ENCODE peak calls at places on chromosomes 16 and 17, in eight cellular contexts. One of them, this sample, is unnamed.

GRCh38 chr16:56620311-56620897 is 5.2 kb upstream of the MT1E start:
- DNase-seq in CD8-positive, alpha-beta T cell: no peak
- DNase-seq in SW480: no peak
- DNase-seq in nephron progenitor cell: no peak
- DNase-seq in activated gamma-delta T cell treated with Interleukin-2 at 50 U/mL for 16 hours: no peak
- DNase-seq in astrocyte of the cerebellum: no peak
- DNase-seq in stimulated activated CD8-positive, alpha-beta memory T cell treated with anti-CD3 and anti-CD28 coated beads, Interleukin-4, amount 100 ng/mL, for 48 hours: no peak
- DNase-seq in Daoy: no peak
- DNase-seq in this sample: no peak

GRCh38 chr16:67399749-67400704 is 6.7 kb upstream of the TPPP3 start:
- DNase-seq in SW480: no peak
- DNase-seq in CD8-positive, alpha-beta T cell: no peak
- DNase-seq in nephron progenitor cell: no peak
- DNase-seq in astrocyte of the cerebellum: no peak
- DNase-seq in activated gamma-delta T cell treated with Interleukin-2 at 50 U/mL for 16 hours: no peak
- DNase-seq in Daoy: no peak
- DNase-seq in stimulated activated CD8-positive, alpha-beta memory T cell treated with anti-CD3 and anti-CD28 coated beads, Interleukin-4, amount 100 ng/mL, for 48 hours: no peak
- DNase-seq in this sample: no peak

GRCh38 chr16:57720142-57720575 is 15.4 kb upstream of the KATNB1 start:
- DNase-seq in astrocyte of the cerebellum: peak; percentile 3
- DNase-seq in nephron progenitor cell: peak; percentile 56
- DNase-seq in SW480: peak; percentile 38
- DNase-seq in activated gamma-delta T cell treated with Interleukin-2 at 50 U/mL for 16 hours: peak; percentile 40
- DNase-seq in Daoy: peak; percentile 50
- DNase-seq in CD8-positive, alpha-beta T cell: no peak
- DNase-seq in stimulated activated CD8-positive, alpha-beta memory T cell treated with anti-CD3 and anti-CD28 coated beads, Interleukin-4, amount 100 ng/mL, for 48 hours: peak; percentile 68
- DNase-seq in this sample: peak; percentile 69

GRCh38 chr17:21282231-21282630 is 2.3 kb upstream of the MAP2K3 start:
- DNase-seq in CD8-positive, alpha-beta T cell: no peak
- DNase-seq in stimulated activated CD8-positive, alpha-beta memory T cell treated with anti-CD3 and anti-CD28 coated beads, Interleukin-4, amount 100 ng/mL, for 48 hours: no peak
- DNase-seq in activated gamma-delta T cell treated with Interleukin-2 at 50 U/mL for 16 hours: no peak
- DNase-seq in nephron progenitor cell: no peak
- DNase-seq in astrocyte of the cerebellum: peak; percentile 86
- DNase-seq in Daoy: peak; percentile 95
- DNase-seq in SW480: peak; percentile 67
- DNase-seq in this sample: no peak

GRCh38 chr17:42679001-42679491 is 2.3 kb upstream of the PLEKHH3 start:
- DNase-seq in stimulated activated CD8-positive, alpha-beta memory T cell treated with anti-CD3 and anti-CD28 coated beads, Interleukin-4, amount 100 ng/mL, for 48 hours: peak; percentile 59
- DNase-seq in CD8-positive, alpha-beta T cell: no peak
- DNase-seq in astrocyte of the cerebellum: no peak
- DNase-seq in activated gamma-delta T cell treated with Interleukin-2 at 50 U/mL for 16 hours: no peak
- DNase-seq in SW480: peak; percentile 74
- DNase-seq in nephron progenitor cell: no peak
- DNase-seq in Daoy: peak; percentile 49
- DNase-seq in this sample: peak; percentile 36

GRCh38 chr17:10741416-10742140 is 11.8 kb upstream of the TMEM220 start:
- DNase-seq in SW480: no peak
- DNase-seq in stimulated activated CD8-positive, alpha-beta memory T cell treated with anti-CD3 and anti-CD28 coated beads, Interleukin-4, amount 100 ng/mL, for 48 hours: no peak
- DNase-seq in Daoy: no peak
- DNase-seq in nephron progenitor cell: no peak
- DNase-seq in activated gamma-delta T cell treated with Interleukin-2 at 50 U/mL for 16 hours: no peak
- DNase-seq in astrocyte of the cerebellum: no peak
- DNase-seq in CD8-positive, alpha-beta T cell: no peak
- DNase-seq in this sample: no peak

GRCh38 chr16:89435051-89435450 is 55.3 kb downstream of the ANKRD11 start:
- DNase-seq in Daoy: no peak
- DNase-seq in SW480: no peak
- DNase-seq in nephron progenitor cell: no peak
- DNase-seq in stimulated activated CD8-positive, alpha-beta memory T cell treated with anti-CD3 and anti-CD28 coated beads, Interleukin-4, amount 100 ng/mL, for 48 hours: no peak
- DNase-seq in CD8-positive, alpha-beta T cell: no peak
- DNase-seq in astrocyte of the cerebellum: no peak
- DNase-seq in activated gamma-delta T cell treated with Interleukin-2 at 50 U/mL for 16 hours: no peak
- DNase-seq in this sample: no peak

GRCh38 chr17:39197380-39198185 is at the start of gene CACNB1:
- DNase-seq in astrocyte of the cerebellum: no peak
- DNase-seq in nephron progenitor cell: peak; percentile 91
- DNase-seq in Daoy: peak; percentile 84
- DNase-seq in activated gamma-delta T cell treated with Interleukin-2 at 50 U/mL for 16 hours: peak; percentile 57
- DNase-seq in stimulated activated CD8-positive, alpha-beta memory T cell treated with anti-CD3 and anti-CD28 coated beads, Interleukin-4, amount 100 ng/mL, for 48 hours: peak; percentile 81
- DNase-seq in CD8-positive, alpha-beta T cell: peak; percentile 65
- DNase-seq in SW480: peak; percentile 76
- DNase-seq in this sample: peak; percentile 94

GRCh38 chr16:16025214-16025968 is 76.0 kb downstream of the ABCC1 start:
- DNase-seq in Daoy: peak; percentile 95
- DNase-seq in stimulated activated CD8-positive, alpha-beta memory T cell treated with anti-CD3 and anti-CD28 coated beads, Interleukin-4, amount 100 ng/mL, for 48 hours: peak; percentile 72
- DNase-seq in CD8-positive, alpha-beta T cell: peak; percentile 9
- DNase-seq in SW480: no peak
- DNase-seq in activated gamma-delta T cell treated with Interleukin-2 at 50 U/mL for 16 hours: peak; percentile 8
- DNase-seq in astrocyte of the cerebellum: peak; percentile 95
- DNase-seq in nephron progenitor cell: no peak
- DNase-seq in this sample: no peak

GRCh38 chr17:76188213-76189060 is 47.4 kb upstream of the FOXJ1 start:
- DNase-seq in stimulated activated CD8-positive, alpha-beta memory T cell treated with anti-CD3 and anti-CD28 coated beads, Interleukin-4, amount 100 ng/mL, for 48 hours: no peak
- DNase-seq in nephron progenitor cell: no peak
- DNase-seq in activated gamma-delta T cell treated with Interleukin-2 at 50 U/mL for 16 hours: no peak
- DNase-seq in Daoy: no peak
- DNase-seq in CD8-positive, alpha-beta T cell: no peak
- DNase-seq in SW480: no peak
- DNase-seq in astrocyte of the cerebellum: no peak
- DNase-seq in this sample: no peak

GRCh38 chr17:3039748-3040147 is 23.7 kb downstream of the OR1D5 start:
- DNase-seq in CD8-positive, alpha-beta T cell: no peak
- DNase-seq in astrocyte of the cerebellum: no peak
- DNase-seq in nephron progenitor cell: no peak
- DNase-seq in stimulated activated CD8-positive, alpha-beta memory T cell treated with anti-CD3 and anti-CD28 coated beads, Interleukin-4, amount 100 ng/mL, for 48 hours: no peak
- DNase-seq in Daoy: no peak
- DNase-seq in activated gamma-delta T cell treated with Interleukin-2 at 50 U/mL for 16 hours: no peak
- DNase-seq in SW480: no peak
- DNase-seq in this sample: no peak

GRCh38 chr17:66275651-66276050 is 26.8 kb upstream of the PRKCA start:
- DNase-seq in stimulated activated CD8-positive, alpha-beta memory T cell treated with anti-CD3 and anti-CD28 coated beads, Interleukin-4, amount 100 ng/mL, for 48 hours: peak; percentile 47
- DNase-seq in Daoy: peak; percentile 98
- DNase-seq in CD8-positive, alpha-beta T cell: no peak
- DNase-seq in nephron progenitor cell: no peak
- DNase-seq in activated gamma-delta T cell treated with Interleukin-2 at 50 U/mL for 16 hours: no peak
- DNase-seq in astrocyte of the cerebellum: peak; percentile 77
- DNase-seq in SW480: peak; percentile 97
- DNase-seq in this sample: no peak

GRCh38 chr17:29504711-29505110 is 62.1 kb downstream of the ABHD15 start:
- DNase-seq in SW480: no peak
- DNase-seq in CD8-positive, alpha-beta T cell: no peak
- DNase-seq in astrocyte of the cerebellum: no peak
- DNase-seq in nephron progenitor cell: no peak
- DNase-seq in stimulated activated CD8-positive, alpha-beta memory T cell treated with anti-CD3 and anti-CD28 coated beads, Interleukin-4, amount 100 ng/mL, for 48 hours: no peak
- DNase-seq in activated gamma-delta T cell treated with Interleukin-2 at 50 U/mL for 16 hours: no peak
- DNase-seq in Daoy: no peak
- DNase-seq in this sample: no peak

GRCh38 chr17:1413281-1413791 is 13.3 kb upstream of the YWHAE start:
- DNase-seq in activated gamma-delta T cell treated with Interleukin-2 at 50 U/mL for 16 hours: no peak
- DNase-seq in SW480: no peak
- DNase-seq in Daoy: peak; percentile 88
- DNase-seq in stimulated activated CD8-positive, alpha-beta memory T cell treated with anti-CD3 and anti-CD28 coated beads, Interleukin-4, amount 100 ng/mL, for 48 hours: no peak
- DNase-seq in CD8-positive, alpha-beta T cell: no peak
- DNase-seq in nephron progenitor cell: no peak
- DNase-seq in astrocyte of the cerebellum: peak; percentile 39
- DNase-seq in this sample: no peak

GRCh38 chr16:82384897-82385296 is 214.9 kb upstream of the MPHOSPH6 start:
- DNase-seq in stimulated activated CD8-positive, alpha-beta memory T cell treated with anti-CD3 and anti-CD28 coated beads, Interleukin-4, amount 100 ng/mL, for 48 hours: no peak
- DNase-seq in Daoy: no peak
- DNase-seq in CD8-positive, alpha-beta T cell: no peak
- DNase-seq in SW480: no peak
- DNase-seq in activated gamma-delta T cell treated with Interleukin-2 at 50 U/mL for 16 hours: no peak
- DNase-seq in astrocyte of the cerebellum: no peak
- DNase-seq in nephron progenitor cell: no peak
- DNase-seq in this sample: no peak

GRCh38 chr17:57624390-57624789 is 120.7 kb downstream of the CCDC182 start:
- DNase-seq in nephron progenitor cell: no peak
- DNase-seq in SW480: no peak
- DNase-seq in Daoy: no peak
- DNase-seq in CD8-positive, alpha-beta T cell: no peak
- DNase-seq in stimulated activated CD8-positive, alpha-beta memory T cell treated with anti-CD3 and anti-CD28 coated beads, Interleukin-4, amount 100 ng/mL, for 48 hours: no peak
- DNase-seq in astrocyte of the cerebellum: no peak
- DNase-seq in activated gamma-delta T cell treated with Interleukin-2 at 50 U/mL for 16 hours: no peak
- DNase-seq in this sample: no peak

GRCh38 chr16:12229759-12230594 is 253.4 kb downstream of the SNX29 start:
- DNase-seq in CD8-positive, alpha-beta T cell: no peak
- DNase-seq in stimulated activated CD8-positive, alpha-beta memory T cell treated with anti-CD3 and anti-CD28 coated beads, Interleukin-4, amount 100 ng/mL, for 48 hours: no peak
- DNase-seq in nephron progenitor cell: no peak
- DNase-seq in astrocyte of the cerebellum: no peak
- DNase-seq in Daoy: no peak
- DNase-seq in activated gamma-delta T cell treated with Interleukin-2 at 50 U/mL for 16 hours: no peak
- DNase-seq in SW480: no peak
- DNase-seq in this sample: no peak

GRCh38 chr16:67278773-67279295 is 498 bp upstream of the PLEKHG4 start:
- DNase-seq in astrocyte of the cerebellum: no peak
- DNase-seq in Daoy: peak; percentile 66
- DNase-seq in nephron progenitor cell: no peak
- DNase-seq in activated gamma-delta T cell treated with Interleukin-2 at 50 U/mL for 16 hours: peak; percentile 29
- DNase-seq in stimulated activated CD8-positive, alpha-beta memory T cell treated with anti-CD3 and anti-CD28 coated beads, Interleukin-4, amount 100 ng/mL, for 48 hours: peak; percentile 72
- DNase-seq in SW480: no peak
- DNase-seq in CD8-positive, alpha-beta T cell: peak; percentile 13
- DNase-seq in this sample: peak; percentile 66

GRCh38 chr16:14658063-14658462 is 25.3 kb downstream of the BFAR start:
- DNase-seq in activated gamma-delta T cell treated with Interleukin-2 at 50 U/mL for 16 hours: no peak
- DNase-seq in Daoy: no peak
- DNase-seq in SW480: no peak
- DNase-seq in stimulated activated CD8-positive, alpha-beta memory T cell treated with anti-CD3 and anti-CD28 coated beads, Interleukin-4, amount 100 ng/mL, for 48 hours: no peak
- DNase-seq in nephron progenitor cell: no peak
- DNase-seq in CD8-positive, alpha-beta T cell: no peak
- DNase-seq in astrocyte of the cerebellum: no peak
- DNase-seq in this sample: no peak

GRCh38 chr16:72952404-72953301 is 95.3 kb downstream of the ZFHX3 start:
- DNase-seq in astrocyte of the cerebellum: peak; percentile 73
- DNase-seq in Daoy: peak; percentile 58
- DNase-seq in nephron progenitor cell: no peak
- DNase-seq in activated gamma-delta T cell treated with Interleukin-2 at 50 U/mL for 16 hours: no peak
- DNase-seq in stimulated activated CD8-positive, alpha-beta memory T cell treated with anti-CD3 and anti-CD28 coated beads, Interleukin-4, amount 100 ng/mL, for 48 hours: no peak
- DNase-seq in CD8-positive, alpha-beta T cell: no peak
- DNase-seq in SW480: no peak
- DNase-seq in this sample: no peak

GRCh38 chr17:78517421-78517820 is 59.8 kb downstream of the DNAH17 start:
- DNase-seq in astrocyte of the cerebellum: no peak
- DNase-seq in Daoy: no peak
- DNase-seq in stimulated activated CD8-positive, alpha-beta memory T cell treated with anti-CD3 and anti-CD28 coated beads, Interleukin-4, amount 100 ng/mL, for 48 hours: no peak
- DNase-seq in activated gamma-delta T cell treated with Interleukin-2 at 50 U/mL for 16 hours: no peak
- DNase-seq in SW480: no peak
- DNase-seq in nephron progenitor cell: no peak
- DNase-seq in CD8-positive, alpha-beta T cell: no peak
- DNase-seq in this sample: no peak

This sample was measured in iPS-NIHi11.